ENCODE peak calls at places on chromosomes 3 and 15, in six cellular contexts. G, P, C, A, O and E are unnamed samples.

GRCh38 chr3:34200576-34200975 is 402.1 kb downstream of the PDCD6IP start:
- DNase-seq in G (no peak), P (no peak), C (no peak), A (no peak), O (no peak), E (no peak)

GRCh38 chr15:57667171-57667924 is 39.2 kb upstream of the POLR2M start:
- DNase-seq in G (no peak), P (no peak), C (no peak), A (peak), O (no peak), E (peak)

GRCh38 chr3:172257638-172258400 is 190.4 kb downstream of the GHSR start:
- DNase-seq in G (no peak), P (no peak), C (no peak), A (no peak), O (no peak), E (no peak)

GRCh38 chr3:42631650-42632049 is 21.8 kb upstream of the ZBTB47 start:
- DNase-seq in G (no peak), P (no peak), C (no peak), A (no peak), O (no peak), E (no peak)

GRCh38 chr3:150603888-150604319 is 783 bp downstream of the SELENOT start:
- DNase-seq in G (no peak), P (no peak), C (no peak), A (peak), O (peak), E (peak)

GRCh38 chr15:77187751-77188464 is 117.0 kb upstream of the TSPAN3 start:
- DNase-seq in G (no peak), P (no peak), C (no peak), A (peak), O (no peak), E (peak)

GRCh38 chr3:162998205-162998604 is 1501.6 kb downstream of the OTOL1 start:
- DNase-seq in G (no peak), P (no peak), C (no peak), A (no peak), O (no peak), E (no peak)

GRCh38 chr3:13262493-13263211 is 157.5 kb downstream of the NUP210 start:
- DNase-seq in G (no peak), P (peak), C (no peak), A (no peak), O (no peak), E (peak)

GRCh38 chr15:78663703-78664102 is 22.7 kb upstream of the CHRNB4 start:
- DNase-seq in G (no peak), P (no peak), C (no peak), A (no peak), O (no peak), E (no peak)

GRCh38 chr3:133114198-133114597 is 76.0 kb downstream of the TMEM108 start:
- DNase-seq in G (no peak), P (no peak), C (no peak), A (no peak), O (no peak), E (no peak)

GRCh38 chr3:119891944-119892721 is 110.2 kb downstream of the NR1I2 start:
- DNase-seq in G (peak), P (no peak), C (no peak), A (peak), O (peak), E (peak)

GRCh38 chr3:147419062-147419701 is 10.0 kb downstream of the ZIC1 start:
- DNase-seq in G (no peak), P (peak), C (no peak), A (peak), O (peak), E (peak)
- H3K4me3 ChIP-seq in G (peak), P (peak), C (no peak), A (peak), O (no peak), E (peak)

GRCh38 chr3:154095832-154096421 is 25.3 kb upstream of the ARHGEF26 start:
- DNase-seq in G (no peak), P (no peak), C (no peak), A (peak), O (no peak), E (peak)
- H3K4me3 ChIP-seq in G (no peak), P (no peak), C (no peak), A (no peak), O (no peak), E (no peak)

GRCh38 chr3:156207802-156208685 is 87.7 kb downstream of the KCNAB1 start:
- DNase-seq in G (no peak), P (no peak), C (no peak), A (no peak), O (no peak), E (no peak)
- H3K4me3 ChIP-seq in G (no peak), P (no peak), C (no peak), A (no peak), O (no peak), E (no peak)

GRCh38 chr3:14320221-14320620 is 82.2 kb upstream of the SLC6A6 start:
- DNase-seq in G (no peak), P (no peak), C (no peak), A (no peak), O (no peak), E (no peak)
- H3K4me3 ChIP-seq in G (no peak), P (no peak), C (no peak), A (no peak), O (peak), E (no peak)

GRCh38 chr3:187918081-187918644 is 172.9 kb upstream of the BCL6 start:
- DNase-seq in G (no peak), P (no peak), C (no peak), A (no peak), O (no peak), E (no peak)
- H3K4me3 ChIP-seq in G (no peak), P (no peak), C (no peak), A (no peak), O (no peak), E (no peak)

GRCh38 chr3:170523248-170523647 is 62.6 kb downstream of the SLC7A14 start:
- DNase-seq in G (no peak), P (no peak), C (no peak), A (peak), O (no peak), E (no peak)
- H3K4me3 ChIP-seq in G (no peak), P (no peak), C (no peak), A (no peak), O (no peak), E (no peak)

GRCh38 chr15:69032006-69032405 is 17.5 kb downstream of the NOX5 start:
- DNase-seq in G (no peak), P (no peak), C (no peak), A (no peak), O (no peak), E (no peak)
- H3K4me3 ChIP-seq in G (no peak), P (no peak), C (no peak), A (no peak), O (no peak), E (peak)

GRCh38 chr15:63600646-63601025 is 3.4 kb downstream of the FBXL22 start:
- DNase-seq in G (peak), P (peak), C (peak), A (peak), O (peak), E (peak)
- H3K4me3 ChIP-seq in G (peak), P (peak), C (peak), A (peak), O (peak), E (peak)